ENCODE peak calls at places on chromosomes 1 and 21, in nine cellular contexts. F is CD8-positive, alpha-beta T cell; M is dorsolateral prefrontal cortex; I is GM23338; R is heart right ventricle; B is Panc1; X is bronchial epithelial cell; C is heart left ventricle; G is H1. O is an unnamed sample. For H3K27me3, the result is how much of the 10 kb centered on the place peaks cover.

GRCh38 chr1:214808845-214809460 is 206.0 kb downstream of the CENPF start:
- DNase-seq in F (no peak), M (no peak), I (peak), R (no peak), B (no peak), X (peak), C (no peak), G (no peak), O (peak)

GRCh38 chr1:55156093-55156492 is 59.1 kb downstream of the USP24 start:
- DNase-seq in F (no peak), M (no peak), I (no peak), R (no peak), B (no peak), X (no peak), C (no peak), G (no peak), O (no peak)

GRCh38 chr21:42474043-42474831 is 21.8 kb downstream of the RSPH1 start:
- DNase-seq in F (no peak), M (no peak), I (peak), R (no peak), B (no peak), X (peak), C (no peak), G (no peak), O (peak)

GRCh38 chr1:215132156-215132555 is 49.6 kb downstream of the KCNK2 start:
- DNase-seq in F (no peak), M (no peak), I (no peak), R (no peak), B (no peak), X (peak), C (no peak), G (no peak), O (no peak)

GRCh38 chr1:154751690-154752089 is 118.4 kb downstream of the KCNN3 start:
- DNase-seq in F (no peak), M (no peak), I (no peak), R (no peak), B (no peak), X (no peak), C (no peak), G (no peak), O (no peak)

GRCh38 chr1:22780696-22781095 is 70.1 kb downstream of the EPHB2 start:
- DNase-seq in F (no peak), M (no peak), I (peak), R (no peak), B (peak), X (peak), C (no peak), G (peak), O (no peak)

GRCh38 chr1:41587791-41588190 is 103.3 kb upstream of the EDN2 start:
- DNase-seq in F (no peak), M (no peak), I (no peak), R (no peak), B (no peak), X (no peak), C (no peak), G (no peak), O (no peak)

GRCh38 chr1:214352838-214353237 is 71.9 kb downstream of the SMYD2 start:
- DNase-seq in F (no peak), M (no peak), I (no peak), R (no peak), B (no peak), X (no peak), C (no peak), G (no peak), O (no peak)

GRCh38 chr21:17848228-17848627 is 29.1 kb upstream of the C21orf91 start:
- DNase-seq in F (no peak), M (peak), I (no peak), R (peak), B (no peak), X (peak), C (peak), G (no peak), O (no peak)

GRCh38 chr1:115299266-115299665 is 38.8 kb downstream of the NGF start:
- DNase-seq in F (no peak), M (no peak), I (peak), R (no peak), B (no peak), X (peak), C (no peak), G (no peak), O (no peak)

GRCh38 chr1:182054698-182055326 is 6.7 kb downstream of the ZNF648 start:
- DNase-seq in F (peak), M (no peak), I (peak), R (peak), B (no peak), X (peak), C (no peak), G (peak), O (peak)

GRCh38 chr1:157505481-157506272 is 46.6 kb downstream of the FCRL5 start:
- DNase-seq in F (no peak), M (no peak), I (peak), R (peak), B (peak), X (peak), C (peak), G (peak), O (peak)

GRCh38 chr1:40450491-40451237 is 388 bp downstream of the ZFP69B start:
- DNase-seq in F (peak), M (peak), I (peak), R (no peak), B (peak), X (peak), C (no peak), G (peak), O (peak)

GRCh38 chr1:225980005-225980404 is 19.1 kb downstream of the SDE2 start:
- DNase-seq in F (no peak), M (no peak), I (no peak), R (no peak), B (no peak), X (no peak), C (no peak), G (no peak), O (no peak)

GRCh38 chr1:223230161-223230881 is 87.3 kb upstream of the TLR5 start:
- DNase-seq in F (no peak), M (no peak), I (no peak), R (no peak), B (no peak), X (peak), C (no peak), G (no peak), O (no peak)

GRCh38 chr21:37937668-37938067 is 21.4 kb upstream of the KCNJ6 start:
- DNase-seq in F (no peak), M (no peak), I (no peak), R (no peak), B (no peak), X (peak), C (no peak), G (no peak), O (no peak)

GRCh38 chr1:51919684-51920083 is 41.2 kb upstream of the NRDC start:
- DNase-seq in F (no peak), M (no peak), I (no peak), R (no peak), B (no peak), X (no peak), C (no peak), G (no peak), O (no peak)

GRCh38 chr1:115429242-115429641 is 91.2 kb upstream of the NGF start:
- DNase-seq in F (no peak), M (no peak), I (no peak), R (no peak), B (no peak), X (peak), C (no peak), G (no peak), O (no peak)

GRCh38 chr1:5119496-5120234 is 465.3 kb downstream of the AJAP1 start:
- DNase-seq in F (no peak), M (no peak), I (no peak), R (no peak), B (no peak), X (no peak), C (no peak), G (peak), O (peak)
- TF ChIP-seq CTCF in F (no peak), M (no peak), I (no peak), R (no peak), B (no peak), X (no peak), C (no peak), G (peak), O (peak)

GRCh38 chr1:2946291-2946690 is 75.0 kb upstream of the ACTRT2 start:
- DNase-seq in F (no peak), M (peak), I (peak), R (no peak), B (no peak), X (no peak), C (peak), G (no peak), O (no peak)
- H3K27me3 ChIP-seq in F (under half), M (under half), I (under half), R (under half), B (under half), X (under half), C (under half), G (under half), O (under half)

GRCh38 chr1:27509127-27510080 is 19.4 kb upstream of the WASF2 start:
- DNase-seq in F (no peak), M (no peak), I (no peak), R (no peak), B (no peak), X (peak), C (no peak), G (no peak), O (no peak)

GRCh38 chr1:27505420-27505680 is 15.4 kb upstream of the WASF2 start:
- DNase-seq in F (no peak), M (no peak), I (no peak), R (no peak), B (no peak), X (no peak), C (no peak), G (no peak), O (no peak)

GRCh38 chr1:27506703-27507102 is 16.7 kb upstream of the WASF2 start:
- DNase-seq in F (no peak), M (no peak), I (no peak), R (no peak), B (no peak), X (no peak), C (peak), G (no peak), O (no peak)

GRCh38 chr1:27504588-27505419 is 14.8 kb upstream of the WASF2 start:
- DNase-seq in F (no peak), M (peak), I (peak), R (peak), B (no peak), X (peak), C (peak), G (peak), O (peak)

GRCh38 chr1:27508139-27508665 is 18.2 kb upstream of the WASF2 start:
- DNase-seq in F (no peak), M (no peak), I (peak), R (no peak), B (no peak), X (peak), C (no peak), G (no peak), O (no peak)
- TF ChIP-seq CTCF in F (no peak), M (no peak), I (peak), R (no peak), B (no peak), X (peak), C (no peak), G (peak), O (peak)

GRCh38 chr1:46456411-46456963 is 33.1 kb upstream of the DMBX1 start:
- DNase-seq in F (no peak), M (no peak), I (peak), R (no peak), B (no peak), X (no peak), C (peak), G (no peak), O (no peak)

GRCh38 chr1:46457178-46457577 is 32.5 kb upstream of the DMBX1 start:
- DNase-seq in F (no peak), M (no peak), I (no peak), R (no peak), B (no peak), X (no peak), C (peak), G (no peak), O (no peak)

GRCh38 chr1:46459315-46459714 is 30.3 kb upstream of the DMBX1 start:
- DNase-seq in F (no peak), M (no peak), I (no peak), R (no peak), B (no peak), X (no peak), C (peak), G (no peak), O (no peak)

GRCh38 chr1:46458846-46459245 is 30.8 kb upstream of the DMBX1 start:
- DNase-seq in F (no peak), M (no peak), I (no peak), R (no peak), B (no peak), X (no peak), C (no peak), G (no peak), O (peak)

GRCh38 chr1:46458190-46458589 is 31.4 kb upstream of the DMBX1 start:
- DNase-seq in F (no peak), M (no peak), I (no peak), R (no peak), B (no peak), X (no peak), C (peak), G (no peak), O (no peak)
- H3K27me3 ChIP-seq in F (under half), M (under half), I (half or more), R (under half), B (under half), X (under half), C (under half), G (under half), O (under half)

GRCh38 chr1:43316738-43317520 is 16.1 kb downstream of the TIE1 start:
- DNase-seq in F (no peak), M (no peak), I (peak), R (no peak), B (no peak), X (no peak), C (no peak), G (no peak), O (no peak)
- TF ChIP-seq CTCF in F (no peak), M (no peak), I (peak), R (no peak), B (no peak), X (no peak), C (no peak), G (peak), O (peak)